ENCODE peak calls at places on chromosome 6, in nine cellular contexts. I is AG10803, Y is MM.1S, V is brain microvascular endothelial cell, N is AG04450, A is HCT116, E is osteoblast, T is cardiac muscle cell, Z is Caco-2. H is an unnamed sample.

GRCh38 chr6:104095661-104096416 is 763.9 kb downstream of the HACE1 start:
- DNase-seq in I (no peak), Y (no peak), V (no peak), N (no peak), A (no peak), E (no peak), T (no peak), Z (no peak), H (no peak)

GRCh38 chr6:122184260-122184934 is 215.1 kb upstream of the HSF2 start:
- DNase-seq in I (peak; percentile 50), Y (no peak), V (no peak), N (peak; percentile 11), A (peak; percentile 19), E (no peak), T (peak; percentile 23), Z (no peak), H (no peak)

GRCh38 chr6:17714879-17715860 is 8.4 kb upstream of the NUP153 start:
- DNase-seq in I (peak; percentile 91), Y (no peak), V (peak; percentile 88), N (peak; percentile 80), A (peak; percentile 74), E (peak; percentile 93), T (no peak), Z (no peak), H (peak; percentile 63)

GRCh38 chr6:3900744-3901351 is 51.7 kb downstream of the FAM50B start:
- DNase-seq in I (no peak), Y (no peak), V (peak; percentile 30), N (no peak), A (no peak), E (no peak), T (no peak), Z (no peak), H (no peak)

GRCh38 chr6:136471922-136472321 is 78.3 kb downstream of the MAP7 start:
- DNase-seq in I (no peak), Y (no peak), V (no peak), N (no peak), A (no peak), E (no peak), T (no peak), Z (no peak), H (no peak)

GRCh38 chr6:35140991-35141720 is at the start of gene TCP11:
- DNase-seq in I (peak; percentile 15), Y (no peak), V (no peak), N (no peak), A (no peak), E (no peak), T (no peak), Z (no peak), H (peak; percentile 43)

GRCh38 chr6:142416179-142416578 is 114.4 kb downstream of the ADGRG6 start:
- DNase-seq in I (peak; percentile 95), Y (no peak), V (peak; percentile 98), N (peak; percentile 90), A (no peak), E (peak; percentile 57), T (no peak), Z (no peak), H (no peak)

GRCh38 chr6:93317587-93317986 is 101.8 kb downstream of the EPHA7 start:
- DNase-seq in I (no peak), Y (no peak), V (no peak), N (no peak), A (no peak), E (no peak), T (no peak), Z (no peak), H (no peak)

GRCh38 chr6:127950566-127951141 is 49.8 kb upstream of the THEMIS start:
- DNase-seq in I (no peak), Y (no peak), V (no peak), N (no peak), A (no peak), E (no peak), T (no peak), Z (no peak), H (no peak)

GRCh38 chr6:108176281-108177089 is 10.7 kb downstream of the NR2E1 start:
- DNase-seq in I (no peak), Y (no peak), V (no peak), N (no peak), A (no peak), E (no peak), T (no peak), Z (no peak), H (no peak)

GRCh38 chr6:520820-521219 is 129.3 kb downstream of the IRF4 start:
- DNase-seq in I (no peak), Y (no peak), V (no peak), N (no peak), A (no peak), E (no peak), T (no peak), Z (no peak), H (no peak)

GRCh38 chr6:530425-530824 is 126.5 kb downstream of the HUS1B start:
- DNase-seq in I (no peak), Y (no peak), V (no peak), N (no peak), A (no peak), E (no peak), T (no peak), Z (no peak), H (no peak)

GRCh38 chr6:527989-528673 is 128.8 kb downstream of the HUS1B start:
- DNase-seq in I (no peak), Y (no peak), V (no peak), N (no peak), A (no peak), E (no peak), T (no peak), Z (no peak), H (no peak)

GRCh38 chr6:528989-529388 is 127.9 kb downstream of the HUS1B start:
- DNase-seq in I (no peak), Y (no peak), V (no peak), N (no peak), A (no peak), E (no peak), T (no peak), Z (no peak), H (no peak)

DNA sequence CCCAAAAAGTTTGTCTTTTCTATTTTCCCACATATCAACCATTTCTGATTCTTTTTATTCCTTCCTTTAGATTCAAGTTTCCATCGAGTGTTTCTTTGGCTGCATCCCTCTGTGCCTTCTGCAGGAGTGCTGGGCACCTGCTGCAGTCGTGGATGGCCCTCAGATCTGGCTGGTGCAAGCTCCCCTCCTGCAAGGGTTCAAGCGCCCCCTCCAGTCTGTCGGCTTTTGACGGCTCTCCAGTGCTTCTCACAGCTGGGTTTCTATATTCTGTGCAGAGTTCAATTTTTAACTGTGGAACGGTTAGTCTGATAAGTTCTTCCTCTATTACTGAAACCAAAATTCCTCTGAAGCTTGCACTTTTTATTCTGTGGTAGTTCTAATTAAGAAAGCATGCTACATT is 132.1 kb downstream of the HUS1B start:
- DNase-seq in I (no peak), Y (no peak), V (no peak), N (no peak), A (no peak), E (no peak), T (peak; percentile 3), Z (no peak), H (peak; percentile 44)
- TF ChIP-seq CTCF in I (no peak), Y (no peak), V (peak; percentile 19), N (no peak), A (no peak), E (no peak), T (no peak), Z (no peak), H (peak; percentile 15)

GRCh38 chr6:25717856-25718740 is 36.4 kb upstream of the SLC17A4 start:
- DNase-seq in I (peak; percentile 26), Y (peak; percentile 48), V (peak; percentile 28), N (no peak), A (peak; percentile 6), E (peak; percentile 63), T (peak; percentile 63), Z (no peak), H (peak; percentile 31)
- TF ChIP-seq CTCF in I (peak; percentile 63), Y (peak; percentile 51), V (peak; percentile 54), N (peak; percentile 65), A (peak; percentile 47), E (peak; percentile 73), T (peak; percentile 67), Z (peak; percentile 50), H (no peak)

DNA sequence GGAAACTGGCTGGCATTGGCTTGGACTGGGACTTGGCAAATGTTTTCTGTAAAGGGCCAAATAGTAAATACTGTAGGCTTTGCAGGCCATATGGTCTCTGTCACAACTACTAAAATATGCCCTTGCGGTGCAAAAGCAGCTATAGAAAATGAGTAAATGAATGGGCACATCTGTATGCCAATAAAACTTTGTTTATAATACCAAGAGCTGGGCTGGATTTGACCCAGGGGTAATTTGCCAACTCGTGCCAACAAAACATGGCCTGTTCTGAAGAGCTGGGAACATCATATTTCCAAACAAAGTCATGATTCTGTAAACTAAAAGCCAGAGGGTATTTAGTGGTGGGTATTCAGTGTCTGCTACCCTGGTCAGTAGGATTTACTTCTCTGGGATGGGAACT is 320.1 kb upstream of the SOX4 start:
- DNase-seq in I (no peak), Y (no peak), V (no peak), N (no peak), A (no peak), E (no peak), T (no peak), Z (no peak), H (no peak)
- TF ChIP-seq CTCF in I (no peak), Y (no peak), V (no peak), N (no peak), A (no peak), E (no peak), T (no peak), Z (no peak), H (no peak)

DNA sequence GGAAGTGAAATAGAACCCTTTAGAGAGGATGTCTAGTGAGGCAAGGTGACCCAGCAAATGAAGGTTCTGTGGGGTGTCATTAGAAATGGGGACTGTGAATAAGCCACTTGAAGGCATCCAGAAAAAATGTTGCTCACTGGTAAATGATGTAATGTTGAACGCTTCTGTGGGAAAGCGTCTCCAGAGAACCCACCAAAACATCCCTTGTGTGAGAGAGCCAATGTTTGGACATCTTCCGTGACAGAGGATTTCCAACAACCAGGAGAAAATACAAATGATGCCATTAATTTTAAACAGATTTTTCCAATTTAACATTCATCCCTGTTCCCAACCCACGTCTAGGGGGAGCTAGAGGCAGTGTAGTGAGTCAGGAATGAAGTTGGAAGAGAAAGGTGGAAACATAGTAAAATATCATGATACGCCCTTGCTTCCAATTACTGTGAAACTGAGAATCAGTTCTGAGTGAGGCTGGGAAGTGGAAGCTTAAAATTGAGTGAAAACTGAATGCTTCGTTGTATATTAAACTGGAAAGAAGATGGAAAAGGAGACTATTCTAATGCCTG is 584.2 kb downstream of the CD109 start:
- DNase-seq in I (peak; percentile 88), Y (no peak), V (no peak), N (no peak), A (no peak), E (peak; percentile 50), T (no peak), Z (no peak), H (no peak)
- TF ChIP-seq CTCF in I (peak; percentile 65), Y (no peak), V (peak; percentile 40), N (peak; percentile 29), A (no peak), E (peak; percentile 48), T (peak; percentile 30), Z (no peak), H (no peak)

DNA sequence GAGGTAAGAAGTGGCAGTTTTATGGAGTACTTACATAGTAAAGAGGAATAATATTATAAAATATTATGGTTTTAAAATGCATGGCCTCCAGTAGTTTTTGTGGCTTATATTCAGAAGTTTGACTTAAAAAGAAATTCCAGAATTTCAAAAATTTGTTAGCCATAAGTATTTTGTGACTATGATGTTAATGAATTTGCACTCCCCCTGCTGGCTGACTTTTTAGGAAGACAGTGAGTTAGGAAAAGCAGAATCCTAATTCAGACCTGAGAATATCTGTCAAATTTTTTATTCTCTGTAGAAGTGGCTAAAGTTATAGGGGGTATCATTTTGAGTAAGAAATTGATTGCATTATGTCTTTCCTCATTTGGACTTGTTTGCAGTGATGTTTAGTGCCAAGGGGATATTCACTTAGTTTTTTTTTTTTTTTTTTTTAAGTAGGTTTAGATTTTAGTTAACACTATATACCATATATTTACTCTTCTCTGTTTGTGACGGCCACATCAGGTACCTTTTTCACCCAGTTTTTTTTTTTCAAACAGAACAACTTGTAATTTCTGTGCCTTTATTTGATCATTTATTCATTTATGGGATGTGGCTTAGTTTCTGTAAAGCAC is 40.8 kb downstream of the ZFAND3 start:
- DNase-seq in I (peak; percentile 59), Y (peak; percentile 21), V (peak; percentile 47), N (no peak), A (peak; percentile 12), E (no peak), T (peak; percentile 39), Z (no peak), H (no peak)
- TF ChIP-seq CTCF in I (peak; percentile 77), Y (peak; percentile 57), V (peak; percentile 61), N (peak; percentile 78), A (peak; percentile 60), E (peak; percentile 62), T (peak; percentile 68), Z (peak; percentile 54), H (peak; percentile 13)